ENCODE peak calls at places on chromosomes 4 and X, in ten cellular contexts. E is psoas muscle, G is neural progenitor cell, N is AG04449, P is right cardiac atrium, R is lung, Y is cardiac muscle cell, Q is fibroblast of the aortic adventitia, C is heart right ventricle, X is iPS DF 6.9. A is an unnamed sample.

GRCh38 chr4:78551420-78552351 is at the start of gene ANXA3:
- DNase-seq in Q (no peak), E (peak; percentile 26), X (no peak), R (peak; percentile 73), Y (peak; percentile 56), P (peak; percentile 80), N (no peak), G (peak; percentile 58), C (peak; percentile 55), A (peak; percentile 77)

GRCh38 chrX:132559101-132559500 is 70.3 kb upstream of the MBNL3 start:
- DNase-seq in N (no peak), X (no peak), E (no peak), C (no peak), P (no peak), Q (no peak), G (no peak), R (no peak), Y (no peak), A (no peak)

GRCh38 chrX:13177921-13178320 is 133.5 kb upstream of the FAM9C start:
- DNase-seq in N (no peak), X (no peak), G (no peak), E (no peak), P (no peak), Y (no peak), R (no peak), C (no peak), Q (no peak), A (no peak)

GRCh38 chrX:22958250-22958649 is 41.5 kb upstream of the DDX53 start:
- DNase-seq in P (no peak), X (no peak), Q (no peak), G (no peak), Y (no peak), E (no peak), N (no peak), R (no peak), C (no peak), A (no peak)

GRCh38 chrX:56564182-56564885 is 907 bp downstream of the UBQLN2 start:
- DNase-seq in E (peak; percentile 27), N (no peak), R (no peak), X (no peak), Y (peak; percentile 42), G (peak; percentile 39), C (peak; percentile 10), P (peak; percentile 46), Q (peak; percentile 37), A (peak; percentile 11)

GRCh38 chr4:186227744-186228513 is 622 bp downstream of the KLKB1 start:
- DNase-seq in G (no peak), X (no peak), E (no peak), P (no peak), R (no peak), C (no peak), Y (no peak), N (no peak), Q (no peak), A (no peak)

GRCh38 chr4:173246719-173247118 is 78.1 kb downstream of the GALNT7 start:
- DNase-seq in C (no peak), P (no peak), G (no peak), X (no peak), E (no peak), Q (no peak), N (no peak), Y (no peak), R (no peak), A (no peak)

GRCh38 chr4:158201310-158201709 is 9.0 kb upstream of the TMEM144 start:
- DNase-seq in E (no peak), P (no peak), G (no peak), Y (no peak), R (no peak), X (no peak), Q (no peak), C (no peak), N (no peak), A (no peak)

GRCh38 chrX:99603076-99603814 is 806.8 kb downstream of the PCDH19 start:
- DNase-seq in N (no peak), C (no peak), G (peak; percentile 10), P (no peak), X (no peak), E (no peak), R (no peak), Y (no peak), Q (no peak), A (no peak)

GRCh38 chr4:151436093-151436518 is 27.1 kb downstream of the FHIP1A start:
- DNase-seq in P (no peak), R (no peak), E (no peak), Q (peak; percentile 14), G (no peak), C (no peak), N (peak; percentile 10), Y (peak; percentile 23), X (no peak), A (no peak)

GRCh38 chrX:74531081-74531480 is 83.3 kb downstream of the RLIM start:
- DNase-seq in Y (no peak), R (no peak), C (no peak), P (no peak), N (no peak), Q (no peak), X (no peak), G (no peak), E (no peak), A (no peak)

GRCh38 chr4:127012549-127012948 is 620.2 kb upstream of the INTU start:
- DNase-seq in Q (peak; percentile 38), P (no peak), G (no peak), E (no peak), C (no peak), R (no peak), X (no peak), Y (no peak), N (no peak), A (no peak)

DNA sequence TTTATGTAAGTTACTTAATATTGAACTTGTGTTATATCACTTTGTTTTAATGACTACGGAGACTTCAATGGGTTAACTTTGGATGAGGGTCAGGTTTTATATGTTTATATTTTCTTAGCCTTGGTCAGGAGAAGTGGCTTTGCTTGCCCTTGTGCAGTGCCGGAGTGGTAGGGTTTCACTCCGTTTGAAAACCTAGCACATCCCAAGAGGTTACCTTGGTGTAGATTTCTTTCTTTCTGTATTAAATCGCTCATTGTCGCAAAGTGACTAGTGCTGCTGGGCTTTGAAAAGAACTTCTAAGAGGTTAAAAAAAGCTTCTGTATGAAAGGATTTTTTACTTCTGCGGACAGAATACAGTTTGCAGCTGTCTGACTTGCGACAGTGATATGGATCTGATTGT is 340.7 kb upstream of the PITX2 start:
- DNase-seq in X (no peak), C (no peak), Q (no peak), P (no peak), Y (no peak), N (no peak), E (no peak), R (no peak), G (no peak), A (no peak)
- H3K4me3 ChIP-seq in X (no peak overlapping the region), C (no peak overlapping the region), Q (no peak overlapping the region), P (no peak overlapping the region), Y (no peak overlapping the region), N (no peak overlapping the region), E (no peak overlapping the region), R (no peak overlapping the region), G (no peak overlapping the region), A (no peak overlapping the region)

GRCh38 chr4:6943012-6943869 is 33.6 kb downstream of the TBC1D14 start:
- DNase-seq in X (no peak), R (no peak), P (no peak), Y (no peak), C (no peak), Q (no peak), N (no peak), E (no peak), G (peak; percentile 41), A (peak; percentile 64)

GRCh38 chr4:6939761-6940743 is 30.4 kb downstream of the TBC1D14 start:
- DNase-seq in G (peak; percentile 54), C (no peak), R (no peak), Y (no peak), E (no peak), P (no peak), Q (no peak), N (no peak), X (no peak), A (no peak)

GRCh38 chr4:6940744-6941137 is 31.1 kb downstream of the TBC1D14 start:
- DNase-seq in R (no peak), N (no peak), Y (no peak), E (no peak), P (no peak), Q (no peak), X (no peak), G (no peak), C (no peak), A (no peak)

GRCh38 chr4:6942238-6942800 is 32.7 kb downstream of the TBC1D14 start:
- DNase-seq in N (peak; percentile 95), R (peak; percentile 39), Q (peak; percentile 96), E (no peak), Y (no peak), P (no peak), C (no peak), X (no peak), G (no peak), A (no peak)

GRCh38 chr4:6941796-6942195 is 32.2 kb downstream of the TBC1D14 start:
- DNase-seq in N (no peak), G (no peak), X (no peak), Y (no peak), E (no peak), C (no peak), R (no peak), Q (no peak), P (no peak), A (no peak)
- H3K4me3 ChIP-seq in N (peak overlapping the region; percentile 42), G (no peak overlapping the region), X (no peak overlapping the region), Y (no peak overlapping the region), E (no peak overlapping the region), C (no peak overlapping the region), R (no peak overlapping the region), Q (no peak overlapping the region), P (no peak overlapping the region), A (no peak overlapping the region)

DNA sequence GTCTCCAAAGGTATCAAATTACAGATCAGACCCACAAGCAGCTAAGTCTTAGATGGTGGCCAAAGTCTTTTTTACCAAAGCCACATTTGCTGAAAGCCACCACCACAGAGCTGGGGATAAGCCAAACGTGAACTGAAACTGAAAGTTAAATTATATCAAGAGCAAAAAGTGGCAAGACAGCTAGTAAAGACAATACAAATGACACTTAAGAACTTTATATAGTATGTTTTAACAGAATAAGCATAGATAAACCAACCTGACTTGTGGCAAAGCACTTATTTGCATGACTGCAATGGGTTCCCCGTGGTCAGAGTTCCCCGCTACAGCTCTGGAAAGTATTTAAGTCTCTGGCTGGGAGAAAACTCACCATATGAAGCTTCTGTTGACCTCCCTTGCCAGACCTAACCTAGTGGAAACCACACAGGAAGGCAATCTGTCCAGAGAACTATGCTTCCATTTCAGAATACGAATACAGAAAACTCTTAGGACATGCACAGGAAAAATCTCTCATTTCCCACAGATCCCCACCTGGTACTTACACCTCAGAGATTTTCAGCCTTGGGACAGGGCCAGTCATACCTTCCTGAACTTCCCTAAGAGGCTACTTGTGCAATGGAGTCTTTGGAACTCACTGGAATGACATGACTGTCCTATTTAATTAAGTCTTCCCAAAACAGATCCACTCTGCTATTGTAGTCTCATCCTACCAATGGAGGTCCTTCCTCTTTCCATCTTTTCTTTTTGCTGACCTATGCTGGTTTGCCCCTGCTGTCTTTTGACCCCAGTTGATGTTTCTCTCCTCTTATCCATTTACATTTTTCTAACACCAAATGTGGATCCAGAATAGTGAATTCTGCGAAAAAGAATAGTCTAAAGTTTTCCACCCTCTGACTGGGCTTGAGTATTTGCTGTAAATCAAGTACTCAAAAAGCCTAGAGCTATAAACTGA is 225.1 kb downstream of the NR3C2 start:
- DNase-seq in X (no peak), N (no peak), E (no peak), Y (no peak), Q (peak; percentile 7), C (no peak), R (no peak), P (no peak), G (no peak), A (no peak)
- H3K4me3 ChIP-seq in X (no peak overlapping the region), N (no peak overlapping the region), E (peak overlapping the region; percentile 54), Y (no peak overlapping the region), Q (no peak overlapping the region), C (peak overlapping the region; percentile 29), R (no peak overlapping the region), P (peak overlapping the region; percentile 51), G (no peak overlapping the region), A (no peak overlapping the region)

GRCh38 chr4:1558205-1558604 is 125.9 kb downstream of the FAM53A start:
- DNase-seq in Y (no peak), X (no peak), P (no peak), N (no peak), E (no peak), Q (no peak), C (no peak), R (no peak), G (no peak), A (no peak)
- H3K4me3 ChIP-seq in Y (no peak overlapping the region), X (no peak overlapping the region), P (no peak overlapping the region), N (no peak overlapping the region), E (no peak overlapping the region), Q (no peak overlapping the region), C (no peak overlapping the region), R (no peak overlapping the region), G (no peak overlapping the region), A (no peak overlapping the region)

A was measured in transverse colon.